ENCODE peak calls at places on chromosome 17, in four cellular contexts. H is choroid plexus epithelial cell, P is DND-41, M is right cardiac atrium. I is an unnamed sample.

GRCh38 chr17:73393962-73394361 is 82.2 kb upstream of the CDC42EP4 start:
- DNase-seq in M (no peak), P (no peak), H (peak), I (no peak)

GRCh38 chr17:32927201-32927723 is 691 bp upstream of the TMEM98 start:
- DNase-seq in P (no peak), H (no peak), M (no peak), I (no peak)

GRCh38 chr17:42518755-42519545 is 17.1 kb upstream of the NAGLU start:
- DNase-seq in P (no peak), H (peak), M (peak), I (no peak)

GRCh38 chr17:82204831-82205719 is 7.6 kb downstream of the CCDC57 start:
- DNase-seq in H (peak), P (no peak), M (no peak), I (no peak)

GRCh38 chr17:42112552-42113176 is at the start of gene DHX58:
- DNase-seq in P (peak), M (peak), H (peak), I (peak)

GRCh38 chr17:6138761-6139446 is 68.7 kb downstream of the WSCD1 start:
- DNase-seq in H (no peak), M (no peak), P (no peak), I (no peak)

GRCh38 chr17:43723697-43724359 is 34.8 kb downstream of the SOST start:
- DNase-seq in M (no peak), H (peak), P (no peak), I (no peak)

GRCh38 chr17:80855968-80856862 is 135.4 kb upstream of the CHMP6 start:
- DNase-seq in H (peak), P (no peak), M (no peak), I (no peak)

GRCh38 chr17:63998050-63998720 is at the start of gene PRR29:
- DNase-seq in M (peak), H (peak), P (peak), I (peak)

GRCh38 chr17:51423421-51424160 is 163.2 kb downstream of the UTP18 start:
- DNase-seq in M (no peak), P (no peak), H (no peak), I (no peak)

GRCh38 chr17:45388604-45389325 is 43.9 kb downstream of the ARHGAP27 start:
- DNase-seq in M (no peak), H (no peak), P (no peak), I (no peak)

GRCh38 chr17:17570207-17570797 is 21.2 kb downstream of the PEMT start:
- DNase-seq in M (peak), H (peak), P (peak), I (no peak)

GRCh38 chr17:13365331-13365730 is 236.4 kb downstream of the HS3ST3A1 start:
- DNase-seq in M (no peak), H (no peak), P (no peak), I (no peak)

GRCh38 chr17:45409659-45410076 is 23.0 kb downstream of the ARHGAP27 start:
- DNase-seq in M (no peak), P (peak), H (no peak), I (no peak)

GRCh38 chr17:28575126-28575795 is 1.4 kb downstream of the ALDOC start:
- DNase-seq in P (no peak), M (peak), H (no peak), I (no peak)

GRCh38 chr17:61408151-61409041 is 8.8 kb downstream of the TBX2 start:
- DNase-seq in P (no peak), H (no peak), M (no peak), I (no peak)

GRCh38 chr17:19411641-19412040 is 609 bp downstream of the RNF112 start:
- DNase-seq in M (no peak), P (no peak), H (no peak), I (no peak)

GRCh38 chr17:80441133-80441578 is 26.2 kb downstream of the ENDOV start:
- DNase-seq in H (peak), P (peak), M (peak), I (peak)

GRCh38 chr17:10210151-10210574 is 11.8 kb upstream of the GAS7 start:
- DNase-seq in M (no peak), P (no peak), H (peak), I (no peak)

GRCh38 chr17:76191891-76192290 is 48.4 kb downstream of the RNF157 start:
- DNase-seq in P (peak), H (peak), M (no peak), I (peak)

GRCh38 chr17:60396412-60396811 is 4.5 kb upstream of the USP32 start:
- DNase-seq in P (no peak), H (no peak), M (no peak), I (no peak)

GRCh38 chr17:49333806-49334205 is 28.2 kb downstream of the ZNF652 start:
- DNase-seq in H (no peak), M (no peak), P (no peak), I (no peak)

GRCh38 chr17:19249681-19250080 is 12.5 kb downstream of the EPN2 start:
- DNase-seq in P (no peak), H (peak), M (no peak), I (no peak)

GRCh38 chr17:50955160-50955559 is 89.0 kb upstream of the TOB1 start:
- DNase-seq in M (no peak), P (no peak), H (no peak), I (no peak)

GRCh38 chr17:82946081-82946480 is 106.3 kb upstream of the ZNF750 start:
- DNase-seq in M (no peak), P (no peak), H (no peak), I (no peak)

GRCh38 chr17:2770129-2770528 is 20.7 kb upstream of the CCDC92B start:
- DNase-seq in P (no peak), H (no peak), M (no peak), I (no peak)
- H3K4me3 ChIP-seq in P (no peak), H (no peak), M (no peak), I (no peak)

GRCh38 chr17:39793473-39793872 is 55.7 kb downstream of the GRB7 start:
- DNase-seq in H (no peak), M (no peak), P (no peak), I (no peak)
- H3K4me3 ChIP-seq in H (no peak), M (no peak), P (no peak), I (no peak)

DNA sequence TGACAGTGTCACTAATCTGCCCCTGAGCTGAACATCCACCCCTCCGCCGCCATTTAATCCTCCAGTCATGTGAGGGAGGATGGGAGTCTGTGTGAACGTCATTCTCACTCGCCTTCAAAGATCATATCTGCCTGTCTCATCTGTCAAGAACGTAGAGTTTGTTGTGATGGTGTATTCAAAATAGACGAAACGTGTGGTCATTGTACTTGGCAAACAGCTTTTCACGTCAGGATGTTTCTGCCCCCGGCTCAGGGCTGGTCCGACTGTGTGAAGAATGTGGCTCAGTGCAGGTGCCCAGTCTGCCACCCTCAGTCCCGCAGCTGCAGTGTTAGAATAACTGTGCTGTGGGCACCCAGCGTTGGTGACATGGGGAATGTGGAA is 148.0 kb downstream of the KCNJ12 start:
- DNase-seq in H (no peak), P (no peak), M (no peak), I (no peak)
- H3K4me3 ChIP-seq in H (no peak), P (no peak), M (no peak), I (no peak)

GRCh38 chr17:47935961-47936360 is 5.4 kb upstream of the PNPO start:
- DNase-seq in H (peak), P (no peak), M (no peak), I (no peak)

GRCh38 chr17:47941998-47942490 is 673 bp downstream of the PNPO start:
- DNase-seq in P (peak), H (no peak), M (no peak), I (no peak)

GRCh38 chr17:47941246-47941997 is at the start of gene PNPO:
- DNase-seq in P (peak), M (peak), H (peak), I (peak)

GRCh38 chr17:47934856-47935255 is 6.5 kb upstream of the PNPO start:
- DNase-seq in P (no peak), H (no peak), M (no peak), I (no peak)

GRCh38 chr17:47937915-47938314 is 3.5 kb upstream of the PNPO start:
- DNase-seq in P (no peak), M (no peak), H (no peak), I (no peak)
- H3K4me3 ChIP-seq in P (no peak), M (no peak), H (no peak), I (no peak)

DNA sequence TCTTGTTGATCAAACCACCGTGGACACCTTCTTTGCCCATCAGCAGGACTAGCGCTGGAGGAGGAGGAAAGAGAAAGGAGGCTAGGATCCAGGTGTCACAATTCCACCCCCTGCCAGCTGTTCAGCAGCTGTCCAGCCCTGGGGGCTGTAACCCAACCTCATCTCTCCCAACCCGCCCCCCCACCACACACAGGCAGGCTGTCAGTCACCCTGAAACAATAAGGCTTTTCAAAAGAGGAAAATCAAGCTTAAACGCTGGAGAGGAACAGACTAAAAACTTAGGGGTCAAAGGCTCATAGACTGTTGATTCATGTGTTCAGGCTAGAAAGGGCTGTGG is 2.4 kb downstream of the PFN1 start:
- DNase-seq in M (no peak), H (no peak), P (no peak), I (no peak)
- H3K4me3 ChIP-seq in M (no peak), H (peak), P (peak), I (peak)

DNA sequence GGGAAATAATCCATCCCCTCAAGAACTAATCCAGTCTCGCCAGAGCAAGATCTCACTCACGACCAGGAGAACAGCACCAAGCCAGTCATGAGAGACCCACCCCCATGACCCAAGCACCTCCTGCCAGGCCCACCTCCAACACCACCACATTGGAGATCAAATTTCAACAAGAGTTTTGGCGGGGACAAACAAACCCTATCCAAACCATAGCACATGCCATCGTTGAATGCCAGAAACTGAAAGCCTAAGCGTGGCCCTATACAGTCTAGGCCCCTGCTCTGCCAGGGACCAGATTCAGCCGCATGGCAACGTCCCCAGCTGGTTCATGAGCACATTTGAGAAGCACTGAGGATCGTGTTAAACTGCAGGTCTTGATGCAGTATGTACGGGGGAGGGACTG is 57.3 kb downstream of the AXIN2 start:
- DNase-seq in H (no peak), M (no peak), P (no peak), I (no peak)
- H3K4me3 ChIP-seq in H (no peak), M (no peak), P (no peak), I (no peak)

GRCh38 chr17:77942111-77942988 is 16.2 kb upstream of the TNRC6C start:
- DNase-seq in P (no peak), M (peak), H (no peak), I (no peak)
- H3K4me3 ChIP-seq in P (no peak), M (no peak), H (no peak), I (no peak)

DNA sequence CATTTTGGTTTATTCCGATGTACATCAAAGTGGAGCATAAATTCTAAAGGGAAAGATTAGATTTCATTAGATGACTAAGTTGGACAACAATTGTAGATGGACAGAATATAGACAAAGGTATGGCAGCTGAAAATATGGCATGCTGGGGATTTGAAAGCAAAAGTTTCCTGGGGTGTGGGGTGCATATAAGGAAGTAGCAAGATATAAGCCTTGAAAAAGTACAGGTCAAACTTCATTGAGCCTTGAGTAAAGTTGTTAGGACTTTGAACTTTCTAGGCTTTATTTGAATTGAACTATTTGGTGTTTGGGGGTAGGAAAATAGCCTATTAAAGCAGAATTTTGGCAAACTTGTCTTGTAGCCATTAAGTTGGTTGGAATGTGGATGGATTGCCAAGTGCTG is 75.8 kb upstream of the KCNJ16 start:
- DNase-seq in P (no peak), H (no peak), M (no peak), I (no peak)
- H3K4me3 ChIP-seq in P (no peak), H (no peak), M (no peak), I (no peak)

DNA sequence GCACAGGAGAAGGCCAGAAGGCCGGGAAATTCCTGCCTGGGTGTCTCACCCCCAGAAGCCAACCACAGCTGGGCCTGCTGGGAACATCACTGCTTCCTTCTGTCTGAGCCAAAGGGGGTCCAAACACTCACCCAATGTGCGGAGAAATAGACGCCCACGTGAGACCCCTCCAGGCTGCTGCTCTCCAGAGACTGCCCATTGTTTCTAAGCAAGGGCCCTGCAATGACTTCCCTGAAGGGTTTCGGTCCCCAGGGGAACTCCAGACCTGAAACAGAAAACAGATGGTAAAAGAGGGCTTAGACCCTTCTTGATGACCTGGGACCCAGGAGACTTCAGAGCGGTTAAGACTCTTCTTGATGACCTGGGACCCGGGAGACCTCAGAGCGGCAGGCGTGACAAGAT is 41.3 kb downstream of the MRM3 start:
- DNase-seq in H (no peak), M (no peak), P (no peak), I (no peak)
- H3K4me3 ChIP-seq in H (no peak), M (no peak), P (no peak), I (no peak)